ENCODE peak calls at places on chromosomes 4 and X, in five cellular contexts. U is thoracic aorta, K is brain microvascular endothelial cell, Z is colonic mucosa, O is HL-60. J is an unnamed sample.

GRCh38 chrX:106670631-106671030 is 55.9 kb upstream of the RNF128 start:
- DNase-seq in O (no peak), Z (no peak), K (no peak), U (no peak), J (peak)

GRCh38 chr4:107564326-107564725 is 155.7 kb downstream of the PAPSS1 start:
- DNase-seq in Z (no peak), O (no peak), K (peak), U (no peak), J (no peak)

GRCh38 chr4:6071191-6071958 is 53.1 kb upstream of the C4orf50 start:
- DNase-seq in K (no peak), Z (no peak), O (no peak), U (no peak), J (no peak)

GRCh38 chrX:16445166-16445752 is 204.7 kb upstream of the S100G start:
- DNase-seq in O (no peak), U (no peak), Z (peak), K (peak), J (peak)

GRCh38 chr4:182645511-182645910 is 271.7 kb downstream of the DCTD start:
- DNase-seq in K (no peak), U (no peak), O (no peak), Z (no peak), J (no peak)

GRCh38 chr4:80336582-80336981 is 1.1 kb downstream of the CFAP299 start:
- DNase-seq in K (peak), O (no peak), Z (peak), U (no peak), J (peak)

GRCh38 chr4:2462992-2463762 is 5.7 kb upstream of the RNF4 start:
- DNase-seq in O (no peak), Z (no peak), U (no peak), K (no peak), J (no peak)

GRCh38 chr4:18676136-18676922 is 654.8 kb upstream of the LCORL start:
- DNase-seq in U (no peak), K (no peak), Z (no peak), O (no peak), J (no peak)

GRCh38 chr4:180304321-180304720 is 1938.9 kb upstream of the TENM3 start:
- DNase-seq in U (no peak), Z (no peak), K (no peak), O (no peak), J (no peak)

GRCh38 chrX:152824841-152825374 is 5.6 kb downstream of the CETN2 start:
- DNase-seq in Z (no peak), O (no peak), K (no peak), U (no peak), J (peak)

GRCh38 chrX:16774746-16775145 is 11.5 kb upstream of the TXLNG start:
- DNase-seq in K (no peak), U (no peak), Z (no peak), O (no peak), J (peak)

GRCh38 chr4:159250751-159251325 is 148.0 kb downstream of the RAPGEF2 start:
- DNase-seq in K (no peak), U (no peak), Z (no peak), O (no peak), J (no peak)

GRCh38 chr4:123748806-123749205 is 352.2 kb downstream of the SPRY1 start:
- DNase-seq in K (no peak), U (no peak), Z (no peak), O (no peak), J (no peak)

GRCh38 chr4:140188975-140189374 is 35.0 kb upstream of the MAML3 start:
- DNase-seq in U (no peak), O (no peak), Z (no peak), K (peak), J (peak)

GRCh38 chr4:149113804-149114430 is 671.7 kb upstream of the NR3C2 start:
- DNase-seq in K (peak), U (no peak), O (no peak), Z (no peak), J (peak)

GRCh38 chr4:15805583-15806517 is 27.7 kb downstream of the CD38 start:
- DNase-seq in O (peak), Z (peak), U (no peak), K (peak), J (peak)

GRCh38 chr4:40908702-40909362 is 159.1 kb downstream of the NSUN7 start:
- DNase-seq in Z (peak), U (no peak), K (peak), O (peak), J (peak)

GRCh38 chrX:41909068-41909467 is 14.3 kb downstream of the CASK start:
- DNase-seq in Z (no peak), K (no peak), U (no peak), O (no peak), J (no peak)

GRCh38 chr4:124666496-124666895 is 46.0 kb downstream of the ANKRD50 start:
- DNase-seq in O (no peak), K (no peak), U (no peak), Z (no peak), J (no peak)

GRCh38 chr4:175891863-175892262 is 79.8 kb upstream of the GPM6A start:
- DNase-seq in Z (no peak), O (no peak), K (no peak), U (no peak), J (peak)

GRCh38 chrX:114268643-114269042 is 315.2 kb upstream of the HTR2C start:
- DNase-seq in K (no peak), U (no peak), Z (no peak), O (no peak), J (no peak)

GRCh38 chr4:35461931-35462659 is 782.2 kb downstream of the ARAP2 start:
- DNase-seq in Z (no peak), K (no peak), O (no peak), U (no peak), J (no peak)

GRCh38 chr4:79284893-79285292 is 41.0 kb downstream of the NAA11 start:
- DNase-seq in Z (no peak), U (no peak), O (no peak), K (no peak), J (no peak)

GRCh38 chrX:54695231-54695630 is 102.8 kb downstream of the ITIH6 start:
- DNase-seq in O (no peak), Z (no peak), U (no peak), K (no peak), J (peak)

GRCh38 chr4:137310156-137310555 is 222.1 kb downstream of the PCDH18 start:
- DNase-seq in K (peak), O (no peak), U (no peak), Z (no peak), J (no peak)

GRCh38 chrX:45009371-45010000 is 136.5 kb downstream of the KDM6A start:
- DNase-seq in O (no peak), K (no peak), U (no peak), Z (no peak), J (peak)

GRCh38 chr4:182141046-182141445 is 102.2 kb upstream of the TENM3 start:
- DNase-seq in U (no peak), O (no peak), K (no peak), Z (no peak), J (no peak)

GRCh38 chr4:183504930-183505555 is at the start of gene ING2:
- DNase-seq in U (no peak), Z (peak), K (peak), O (peak), J (peak)

GRCh38 chr4:42480774-42481173 is 83.5 kb downstream of the SHISA3 start:
- DNase-seq in Z (no peak), K (no peak), U (no peak), O (no peak), J (no peak)

GRCh38 chr4:76897522-76898384 is at the start of gene SOWAHB:
- DNase-seq in Z (peak), U (no peak), O (no peak), K (no peak), J (peak)

GRCh38 chrX:78476701-78477100 is 149.3 kb upstream of the CYSLTR1 start:
- DNase-seq in Z (no peak), O (no peak), U (no peak), K (no peak), J (no peak)

GRCh38 chr4:101730291-101731117 is 60.0 kb upstream of the BANK1 start:
- DNase-seq in K (peak), Z (peak), U (peak), O (peak), J (peak)

GRCh38 chr4:1834047-1834769 is 21.7 kb downstream of the LETM1 start:
- DNase-seq in U (no peak), Z (no peak), O (no peak), K (no peak), J (no peak)

GRCh38 chrX:42577936-42578335 is 200.0 kb downstream of the PPP1R2C start:
- DNase-seq in U (no peak), Z (peak), O (no peak), K (peak), J (no peak)

GRCh38 chrX:15298201-15298600 is 17.2 kb downstream of the ASB11 start:
- DNase-seq in U (no peak), Z (no peak), K (no peak), O (no peak), J (no peak)

GRCh38 chrX:153725832-153726285 is 1.2 kb downstream of the ABCD1 start:
- DNase-seq in K (no peak), U (no peak), Z (no peak), O (no peak), J (no peak)

GRCh38 chr4:114272226-114272625 is 292.8 kb upstream of the ARSJ start:
- DNase-seq in O (no peak), K (peak), U (no peak), Z (no peak), J (peak)

GRCh38 chrX:71619193-71619592 is 882 bp upstream of the CXCR3 start:
- DNase-seq in K (no peak), O (no peak), Z (no peak), U (no peak), J (no peak)

DNA sequence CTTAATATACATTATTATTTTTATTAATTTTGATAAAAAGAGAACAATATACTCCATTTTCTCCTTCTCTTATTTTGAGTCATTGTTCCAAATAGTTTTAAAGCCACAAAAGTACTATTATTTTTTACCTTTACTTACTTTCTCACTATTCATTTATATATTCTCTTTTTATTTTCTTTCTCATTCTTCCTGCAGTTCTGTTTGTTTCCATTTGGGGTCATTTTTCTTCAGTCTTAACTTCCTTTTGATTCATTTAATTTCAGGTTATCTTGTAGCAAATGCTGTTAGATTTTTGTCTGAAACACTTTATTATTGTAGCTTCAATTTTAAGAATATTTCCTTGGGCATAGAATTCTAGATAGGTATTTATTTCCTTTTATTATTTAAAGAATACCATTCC is 438.6 kb upstream of the EPHA5 start:
- DNase-seq in Z (no peak), K (no peak), U (no peak), O (no peak), J (no peak)
- TF ChIP-seq CTCF in Z (no peak), K (no peak), U (no peak), O (no peak), J (no peak)

GRCh38 chrX:40468033-40468979 is 112.5 kb upstream of the ATP6AP2 start:
- DNase-seq in U (no peak), Z (peak), O (peak), K (peak), J (peak)
- TF ChIP-seq CTCF in U (no peak), Z (no peak), O (peak), K (peak), J (peak)

DNA sequence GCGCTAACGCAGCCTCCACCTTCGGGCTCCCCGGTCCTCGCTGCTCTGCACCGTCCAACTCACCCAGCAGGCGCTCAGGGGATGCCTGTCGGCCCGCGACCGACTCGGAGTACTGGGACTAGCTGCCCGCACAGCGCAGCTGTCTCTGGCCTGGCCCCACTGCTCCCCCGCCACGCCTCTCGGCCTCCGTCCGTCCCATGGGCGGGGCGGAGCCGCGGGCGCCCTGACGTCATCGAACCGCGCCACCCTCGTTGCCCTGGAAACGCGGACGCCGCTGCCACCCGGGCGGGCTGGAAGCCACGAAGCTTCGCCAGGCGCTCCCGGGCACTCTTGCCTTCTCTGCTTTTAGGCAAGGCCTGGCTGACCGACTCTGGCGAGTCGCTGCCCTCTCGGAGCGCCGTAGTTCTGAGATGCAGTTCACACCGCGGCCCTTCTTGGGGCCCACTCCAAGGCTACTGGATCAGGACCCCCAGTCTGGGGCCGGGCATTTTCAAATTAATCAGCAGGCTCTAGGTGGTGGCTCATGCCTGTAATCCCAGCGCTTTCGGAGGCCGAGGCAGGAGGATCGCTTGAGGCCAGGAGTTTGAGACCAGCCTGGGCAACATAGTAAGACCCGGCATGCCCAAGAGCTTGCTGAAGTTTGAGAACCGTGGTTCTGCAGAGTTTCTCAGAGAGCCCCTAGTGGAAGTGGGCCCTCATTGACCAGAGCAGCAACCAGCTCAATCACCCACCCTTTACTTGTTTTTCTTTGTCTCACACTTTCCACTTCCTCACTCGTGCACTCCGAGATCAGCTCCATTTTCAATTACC is 12.0 kb downstream of the ACOX3 start:
- DNase-seq in O (peak), K (peak), U (peak), Z (peak), J (peak)
- TF ChIP-seq CTCF in O (peak), K (peak), U (peak), Z (no peak), J (peak)

DNA sequence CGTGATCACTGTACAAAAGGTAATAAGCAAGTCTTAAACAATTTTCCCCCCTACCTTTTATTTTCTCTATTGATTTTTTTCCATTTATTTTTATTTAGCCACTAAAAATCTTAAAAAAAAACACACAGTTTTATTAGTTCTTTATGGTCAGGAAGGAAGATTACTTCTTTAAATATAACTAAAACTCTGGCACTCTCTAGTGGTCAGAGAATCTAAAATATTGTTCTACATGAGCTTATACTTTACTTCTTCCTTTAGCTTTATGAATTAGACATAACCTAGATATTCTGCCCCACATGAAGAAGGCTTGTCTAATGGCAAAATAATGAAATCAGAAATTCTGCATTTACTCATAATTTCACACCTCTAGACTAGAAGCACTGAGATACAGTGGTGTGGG is 135.2 kb downstream of the PDE5A start:
- DNase-seq in U (no peak), O (no peak), K (no peak), Z (no peak), J (peak)
- TF ChIP-seq CTCF in U (no peak), O (no peak), K (no peak), Z (no peak), J (no peak)

DNA sequence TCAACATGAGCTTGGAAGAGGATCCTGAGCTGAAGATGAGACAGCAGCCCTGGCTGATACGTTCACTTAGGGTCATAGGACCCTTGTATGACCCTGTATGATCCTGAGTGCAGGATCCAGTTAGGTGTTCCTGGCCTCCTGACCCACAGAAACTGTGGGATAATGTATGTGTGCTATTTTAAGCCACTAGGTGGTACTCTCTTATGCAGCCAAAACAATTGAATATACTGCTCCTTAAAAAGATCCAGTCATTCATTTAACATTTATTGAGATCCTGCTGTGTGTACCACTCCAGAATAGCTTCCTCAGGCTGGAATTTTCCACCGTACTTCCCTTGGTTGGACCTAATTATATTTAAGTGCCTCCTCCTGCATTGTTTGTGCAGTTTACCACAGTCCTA is 167.1 kb downstream of the AMELX start:
- DNase-seq in K (no peak), U (no peak), O (no peak), Z (no peak), J (no peak)
- TF ChIP-seq CTCF in K (peak), U (no peak), O (no peak), Z (no peak), J (peak)

GRCh38 chr4:166827167-166827566 is 407.1 kb downstream of the SPOCK3 start:
- DNase-seq in K (no peak), O (no peak), U (no peak), Z (peak), J (no peak)
- TF ChIP-seq CTCF in K (no peak), O (no peak), U (no peak), Z (no peak), J (no peak)

GRCh38 chr4:26496207-26496783 is 6.0 kb upstream of the CCKAR start:
- DNase-seq in Z (no peak), O (no peak), K (no peak), U (no peak), J (no peak)
- TF ChIP-seq CTCF in Z (no peak), O (no peak), K (peak), U (no peak), J (no peak)

GRCh38 chrX:9844936-9845573 is 58.8 kb downstream of the SHROOM2 start:
- DNase-seq in Z (no peak), U (no peak), K (no peak), O (no peak), J (no peak)

GRCh38 chrX:9847071-9847470 is 60.8 kb downstream of the SHROOM2 start:
- DNase-seq in O (no peak), U (no peak), K (peak), Z (no peak), J (peak)

GRCh38 chrX:9846631-9847030 is 60.4 kb downstream of the SHROOM2 start:
- DNase-seq in K (no peak), U (no peak), Z (no peak), O (no peak), J (no peak)

GRCh38 chrX:9845574-9845948 is 59.3 kb downstream of the SHROOM2 start:
- DNase-seq in U (no peak), O (no peak), K (no peak), Z (no peak), J (no peak)

DNA sequence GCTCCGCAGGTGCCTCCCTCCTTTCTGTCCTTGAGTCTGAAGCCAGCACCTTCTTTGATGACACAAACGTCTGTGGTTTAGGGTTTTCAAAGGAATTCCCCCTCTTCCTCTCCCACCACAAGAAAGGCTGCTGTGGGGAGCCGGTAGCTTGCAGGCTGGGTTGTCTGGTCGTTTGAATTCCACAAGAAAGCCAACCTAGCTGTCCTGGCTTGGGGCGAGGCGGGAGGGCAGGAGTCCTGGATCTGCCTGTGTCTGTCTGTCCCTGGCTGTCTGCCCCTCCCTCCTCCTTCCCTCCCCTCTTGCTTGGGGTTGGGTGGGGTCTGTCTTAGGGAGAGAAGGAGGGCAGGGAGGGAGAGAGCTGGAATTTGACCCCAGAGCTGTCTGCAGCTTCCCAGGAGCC is 56.3 kb downstream of the SHROOM2 start:
- DNase-seq in U (no peak), O (no peak), K (no peak), Z (peak), J (no peak)
- TF ChIP-seq CTCF in U (no peak), O (no peak), K (no peak), Z (no peak), J (no peak)

GRCh38 chr4:91989914-91990313 is 313.9 kb upstream of the GRID2 start:
- DNase-seq in O (no peak), U (no peak), K (no peak), Z (no peak), J (no peak)
- TF ChIP-seq CTCF in O (no peak), U (no peak), K (no peak), Z (no peak), J (no peak)

GRCh38 chr4:170198742-170199141 is 109.0 kb upstream of the AADAT start:
- DNase-seq in K (no peak), O (no peak), Z (no peak), U (no peak), J (peak)
- TF ChIP-seq CTCF in K (no peak), O (no peak), Z (no peak), U (no peak), J (peak)